ENCODE peak calls at places on chromosomes 13 and 19, in nine cellular contexts. O is cardiac fibroblast; J is stimulated activated CD4-positive, alpha-beta T cell treated with anti-CD3 and anti-CD28 coated beads, Interleukin-4, amount 100 ng/mL, for 48 hours; T is adrenal gland; D is heart right ventricle; S is stimulated activated CD8-positive, alpha-beta memory T cell treated with anti-CD3 and anti-CD28 coated beads, Interleukin-2, amount 100 ng/mL, for 1 hour; X is memory B cell; H is heart left ventricle; R is NCI-H2029. C is an unnamed sample.

GRCh38 chr19:12163841-12164240 is 945 bp downstream of the ZNF136 start:
- DNase-seq in O (peak), J (no peak), T (no peak), D (no peak), S (no peak), X (no peak), H (no peak), R (no peak), C (peak)

GRCh38 chr13:104796581-104796980 is 1730.4 kb upstream of the SLC10A2 start:
- DNase-seq in O (no peak), J (no peak), T (no peak), D (no peak), S (no peak), X (no peak), H (no peak), R (no peak), C (peak)

GRCh38 chr13:93180376-93180966 is 46.1 kb upstream of the GPC6 start:
- DNase-seq in O (peak), J (no peak), T (no peak), D (no peak), S (no peak), X (no peak), H (no peak), R (no peak), C (peak)

GRCh38 chr13:105346141-105346766 is 1189.2 kb downstream of the EFNB2 start:
- DNase-seq in O (peak), J (no peak), T (no peak), D (no peak), S (no peak), X (no peak), H (no peak), R (no peak), C (peak)

GRCh38 chr13:24613128-24613527 is 67.1 kb upstream of the ATP12A start:
- DNase-seq in O (no peak), J (no peak), T (no peak), D (no peak), S (no peak), X (no peak), H (no peak), R (no peak), C (no peak)

GRCh38 chr13:41613984-41614581 is 156.7 kb downstream of the RGCC start:
- DNase-seq in O (peak), J (no peak), T (peak), D (peak), S (no peak), X (no peak), H (peak), R (no peak), C (peak)

GRCh38 chr13:23959231-23959862 is 62.0 kb upstream of the C1QTNF9B start:
- DNase-seq in O (peak), J (no peak), T (no peak), D (no peak), S (no peak), X (no peak), H (no peak), R (no peak), C (peak)

GRCh38 chr19:8477889-8478288 is 24.6 kb downstream of the PRAM1 start:
- DNase-seq in O (no peak), J (no peak), T (no peak), D (no peak), S (no peak), X (no peak), H (no peak), R (no peak), C (no peak)

GRCh38 chr13:94646904-94647303 is 45.2 kb downstream of the GPR180 start:
- DNase-seq in O (no peak), J (no peak), T (no peak), D (no peak), S (no peak), X (no peak), H (no peak), R (no peak), C (no peak)

GRCh38 chr19:38815059-38816001 is 2.6 kb upstream of the LGALS4 start:
- DNase-seq in O (no peak), J (no peak), T (no peak), D (no peak), S (no peak), X (no peak), H (no peak), R (no peak), C (no peak)

GRCh38 chr19:45805719-45806118 is 9.4 kb downstream of the RSPH6A start:
- DNase-seq in O (no peak), J (no peak), T (no peak), D (no peak), S (no peak), X (no peak), H (no peak), R (no peak), C (no peak)

GRCh38 chr19:13043285-13043684 is 48.0 kb downstream of the NFIX start:
- DNase-seq in O (no peak), J (no peak), T (no peak), D (no peak), S (no peak), X (no peak), H (no peak), R (peak), C (no peak)

GRCh38 chr13:80123945-80124344 is 217.0 kb downstream of the SPRY2 start:
- DNase-seq in O (no peak), J (no peak), T (no peak), D (no peak), S (no peak), X (no peak), H (no peak), R (no peak), C (no peak)

GRCh38 chr19:16001481-16002312 is 52.9 kb downstream of the OR10H4 start:
- DNase-seq in O (peak), J (peak), T (peak), D (no peak), S (no peak), X (no peak), H (no peak), R (peak), C (peak)

GRCh38 chr13:36357692-36358091 is 11.5 kb upstream of the SPART start:
- DNase-seq in O (peak), J (no peak), T (peak), D (no peak), S (no peak), X (no peak), H (no peak), R (no peak), C (peak)

GRCh38 chr19:8576273-8576993 is 809 bp downstream of the MYO1F start:
- DNase-seq in O (no peak), J (no peak), T (no peak), D (no peak), S (no peak), X (no peak), H (no peak), R (no peak), C (no peak)

GRCh38 chr19:16198363-16198636 is 589 bp downstream of the AP1M1 start:
- DNase-seq in O (no peak), J (no peak), T (no peak), D (no peak), S (no peak), X (no peak), H (no peak), R (no peak), C (no peak)

GRCh38 chr13:73997964-73998363 is 136.2 kb downstream of the KLF12 start:
- DNase-seq in O (no peak), J (no peak), T (no peak), D (no peak), S (no peak), X (no peak), H (no peak), R (no peak), C (no peak)

C was measured in astrocyte of the hippocampus.